ENCODE peak calls at places on chromosomes 12 and 14, in eight cellular contexts. O, N, Y, Z, K, X, G and C are unnamed samples. For H3K27me3, the result is how much of the 10 kb centered on the place peaks cover.

GRCh38 chr12:112916270-112916669 is 9.5 kb downstream of the OAS1 start:
- DNase-seq in Z (no peak), Y (no peak), G (no peak), X (no peak), O (no peak), K (no peak), N (peak), C (peak)

GRCh38 chr12:19129486-19130223 is at the start of gene PLEKHA5:
- DNase-seq in O (peak), G (peak), Z (peak), N (peak), K (peak), Y (peak), X (peak), C (no peak)

GRCh38 chr14:89304972-89305703 is 111.9 kb downstream of the FOXN3 start:
- DNase-seq in K (peak), G (peak), X (no peak), Z (peak), Y (no peak), O (no peak), N (no peak), C (no peak)

GRCh38 chr12:54017027-54017788 is 8.4 kb downstream of the HOXC8 start:
- DNase-seq in N (peak), Y (no peak), Z (no peak), K (no peak), X (no peak), O (peak), G (peak), C (no peak)

GRCh38 chr14:20295067-20295466 is 10.7 kb downstream of the TTC5 start:
- DNase-seq in Z (no peak), O (no peak), N (no peak), Y (no peak), X (no peak), G (no peak), K (no peak), C (no peak)

GRCh38 chr14:27390130-27390529 is 792.3 kb upstream of the NOVA1 start:
- DNase-seq in Y (no peak), G (no peak), X (no peak), O (peak), K (no peak), N (no peak), Z (no peak), C (no peak)

GRCh38 chr12:41795066-41795465 is 349.6 kb downstream of the GXYLT1 start:
- DNase-seq in X (no peak), K (no peak), O (no peak), Y (no peak), G (peak), Z (no peak), N (no peak), C (no peak)

GRCh38 chr14:91374287-91374880 is 43.2 kb downstream of the CCDC88C start:
- DNase-seq in G (no peak), N (peak), K (no peak), Z (no peak), Y (no peak), X (no peak), O (no peak), C (no peak)

GRCh38 chr12:91133871-91134270 is 22.6 kb upstream of the LUM start:
- DNase-seq in Y (no peak), N (no peak), Z (no peak), K (no peak), O (no peak), X (no peak), G (no peak), C (no peak)

GRCh38 chr12:121334513-121335343 is 17.5 kb downstream of the ANAPC5 start:
- DNase-seq in Y (no peak), G (peak), K (peak), X (no peak), N (peak), Z (no peak), O (peak), C (no peak)

GRCh38 chr14:99517046-99517642 is 35.9 kb downstream of the CCNK start:
- DNase-seq in N (no peak), O (no peak), Y (peak), K (no peak), Z (no peak), G (no peak), X (no peak), C (no peak)

GRCh38 chr14:66011855-66012254 is 474.3 kb upstream of the CCDC196 start:
- DNase-seq in N (no peak), K (no peak), G (no peak), Y (no peak), O (no peak), X (no peak), Z (no peak), C (no peak)

GRCh38 chr12:103745962-103746361 is 95.1 kb downstream of the NT5DC3 start:
- DNase-seq in Z (no peak), G (peak), O (peak), K (no peak), X (no peak), N (no peak), Y (no peak), C (no peak)

GRCh38 chr12:100988278-100988625 is 193.7 kb downstream of the ANO4 start:
- DNase-seq in O (peak), K (no peak), Z (no peak), N (no peak), X (no peak), G (no peak), Y (no peak), C (no peak)

GRCh38 chr12:10669533-10669932 is 4.3 kb downstream of the STYK1 start:
- DNase-seq in K (no peak), G (no peak), X (no peak), N (no peak), O (no peak), Z (no peak), Y (no peak), C (no peak)

GRCh38 chr14:61511558-61511924 is 183.8 kb upstream of the HIF1A start:
- DNase-seq in Z (no peak), X (peak), O (no peak), N (peak), K (no peak), G (no peak), Y (no peak), C (no peak)

GRCh38 chr12:563899-564298 is 99.3 kb downstream of the NINJ2 start:
- DNase-seq in Y (no peak), G (no peak), N (no peak), X (no peak), Z (no peak), O (no peak), K (no peak), C (no peak)

GRCh38 chr12:52681551-52682380 is 1.6 kb upstream of the KRT1 start:
- DNase-seq in O (no peak), X (no peak), Z (no peak), G (no peak), Y (no peak), K (no peak), N (no peak), C (no peak)
- H3K27me3 ChIP-seq in O (under half), X (under half), Z (under half), G (under half), Y (under half), K (half or more), N (under half), C (under half)

GRCh38 chr14:51879170-51879569 is 18.8 kb downstream of the GNG2 start:
- DNase-seq in G (no peak), O (no peak), Z (no peak), X (no peak), K (no peak), N (no peak), Y (no peak), C (no peak)

GRCh38 chr14:51880810-51881580 is 20.6 kb downstream of the GNG2 start:
- DNase-seq in Y (no peak), Z (no peak), X (no peak), N (no peak), G (no peak), K (no peak), O (no peak), C (no peak)

GRCh38 chr14:51889851-51890250 is 29.4 kb downstream of the GNG2 start:
- DNase-seq in Y (no peak), K (no peak), Z (no peak), O (no peak), G (no peak), X (no peak), N (no peak), C (no peak)

GRCh38 chr14:51883232-51883631 is 22.8 kb downstream of the GNG2 start:
- DNase-seq in X (no peak), O (no peak), N (no peak), Y (no peak), Z (no peak), K (no peak), G (no peak), C (no peak)

DNA sequence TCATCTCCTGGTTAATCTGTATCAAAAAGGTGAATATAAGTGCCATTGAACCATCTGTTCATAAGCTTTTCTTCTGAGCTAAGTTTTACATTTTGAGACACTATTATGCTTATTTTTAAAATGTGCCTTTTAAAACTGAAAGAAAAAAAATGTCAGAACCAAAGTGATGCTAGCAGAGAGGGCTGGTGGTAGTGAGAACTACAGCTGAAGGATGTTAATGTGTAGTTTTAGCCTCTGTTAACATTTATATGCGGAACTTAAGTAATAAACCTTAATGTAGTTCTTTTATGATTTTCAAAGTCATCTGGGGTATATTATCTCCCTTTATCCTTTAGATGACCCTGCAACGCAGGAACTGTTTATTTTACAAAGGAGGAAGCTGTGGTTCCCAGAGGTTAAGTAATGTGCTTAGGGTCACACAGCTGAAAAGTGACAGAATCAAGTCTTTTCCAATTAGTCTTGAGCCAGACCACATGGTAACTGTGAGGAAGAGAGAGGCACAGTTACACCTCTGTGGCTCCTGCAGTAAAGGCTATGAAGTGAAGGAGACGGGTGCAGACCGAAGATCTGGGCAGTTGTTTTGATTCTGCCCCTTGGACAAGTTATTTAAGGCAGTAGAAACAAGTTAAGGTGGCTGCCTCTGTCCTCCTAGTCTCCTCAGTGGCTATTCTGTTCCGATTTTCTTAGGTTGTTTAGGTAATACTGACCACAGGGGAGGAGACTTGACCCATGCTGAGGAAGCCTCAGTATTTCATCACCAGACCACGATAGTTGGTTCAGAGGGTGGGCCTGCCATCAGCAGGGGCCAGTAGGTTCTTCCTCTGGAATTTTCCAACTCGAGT is 23.9 kb downstream of the GNG2 start:
- DNase-seq in G (peak), Y (no peak), X (no peak), O (no peak), N (peak), K (no peak), Z (no peak), C (no peak)
- H3K4me3 ChIP-seq in G (no peak), Y (no peak), X (no peak), O (no peak), N (no peak), K (no peak), Z (no peak), C (no peak)

DNA sequence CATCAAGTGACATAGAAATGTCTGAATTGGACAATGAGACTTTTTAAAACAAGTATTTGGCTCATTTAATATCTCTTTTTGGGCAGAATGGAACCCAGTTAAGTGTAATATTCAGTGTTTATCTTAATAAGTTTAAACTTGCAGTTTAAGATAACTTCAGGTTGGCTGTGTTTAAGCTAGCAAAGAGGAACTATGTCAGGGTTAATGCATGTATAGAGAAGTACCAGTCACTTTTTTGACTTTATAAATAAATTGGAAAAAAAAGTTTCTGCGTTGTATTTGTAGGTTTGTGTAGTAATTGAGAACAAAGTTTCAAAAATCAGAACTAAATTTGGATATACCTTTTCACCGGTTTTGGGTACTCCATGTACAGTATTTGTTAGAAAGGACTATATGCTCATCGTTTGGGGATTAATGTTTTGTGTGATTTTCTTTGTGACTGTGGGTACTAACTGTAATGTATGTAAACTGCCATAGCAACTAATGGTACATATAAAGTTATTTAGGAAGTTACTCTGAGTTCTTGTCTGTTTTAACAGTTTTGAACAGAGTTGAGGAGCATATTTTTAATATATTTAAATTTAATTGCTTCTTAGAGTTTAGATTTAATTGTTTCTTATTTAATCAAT is 4.5 kb downstream of the HMGA2 start:
- DNase-seq in X (no peak), G (no peak), N (no peak), O (no peak), K (no peak), Y (no peak), Z (no peak), C (no peak)
- H3K27me3 ChIP-seq in X (under half), G (under half), N (under half), O (under half), K (under half), Y (half or more), Z (under half), C (under half)

DNA sequence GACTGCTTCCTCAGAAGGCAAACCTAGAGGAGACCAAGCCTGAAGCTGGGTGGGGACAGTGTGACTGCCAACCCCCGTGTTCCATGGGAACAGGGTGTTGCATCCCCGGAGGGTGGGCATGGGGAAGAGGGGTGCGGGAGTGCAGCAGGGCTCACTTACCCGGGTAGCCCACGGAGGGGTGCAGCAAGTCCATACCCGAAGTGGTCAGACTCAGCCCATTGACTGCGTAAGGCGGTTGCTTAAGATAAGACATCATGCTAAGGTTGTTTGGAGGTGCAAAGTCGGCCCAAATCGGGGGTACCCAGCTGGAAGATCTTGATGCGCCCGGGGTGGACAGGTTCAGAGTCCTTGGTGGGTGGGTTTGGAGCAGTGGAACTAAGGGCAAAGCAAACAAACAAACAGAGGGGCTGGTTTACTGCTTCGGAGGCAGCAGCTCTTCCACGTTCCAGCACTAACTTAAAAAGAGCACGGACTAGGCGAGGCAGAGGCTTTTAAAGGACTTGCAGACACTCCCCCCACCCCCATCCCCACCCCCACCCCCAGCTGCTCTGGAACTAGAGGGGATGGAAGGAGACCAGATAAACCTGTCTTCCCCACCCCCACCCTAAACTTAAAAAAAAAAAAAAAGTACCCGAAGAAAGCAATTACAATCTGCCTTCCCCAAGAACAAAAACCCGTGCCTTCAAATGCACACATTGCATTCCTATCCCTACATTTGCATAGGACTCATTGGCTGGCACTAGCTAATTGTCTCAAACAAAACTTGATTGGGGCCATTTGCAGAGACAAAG is 4.9 kb downstream of the OTX2 start:
- DNase-seq in N (no peak), X (no peak), K (no peak), G (no peak), Z (no peak), O (peak), Y (no peak), C (no peak)
- H3K4me3 ChIP-seq in N (no peak), X (no peak), K (no peak), G (peak), Z (no peak), O (peak), Y (no peak), C (no peak)

GRCh38 chr12:1820191-1820599 is at the start of gene LRTM2:
- DNase-seq in K (no peak), N (no peak), G (no peak), Y (no peak), Z (no peak), X (no peak), O (no peak), C (no peak)

GRCh38 chr12:1821805-1822204 is 1.4 kb downstream of the LRTM2 start:
- DNase-seq in K (no peak), G (no peak), Z (no peak), X (no peak), O (no peak), Y (no peak), N (no peak), C (no peak)

GRCh38 chr12:1825382-1826102 is 5.2 kb downstream of the LRTM2 start:
- DNase-seq in O (no peak), Y (no peak), G (no peak), N (no peak), X (no peak), K (no peak), Z (no peak), C (no peak)

GRCh38 chr12:1822699-1823098 is 2.3 kb downstream of the LRTM2 start:
- DNase-seq in K (no peak), Z (no peak), Y (no peak), G (no peak), O (no peak), X (no peak), N (no peak), C (no peak)

DNA sequence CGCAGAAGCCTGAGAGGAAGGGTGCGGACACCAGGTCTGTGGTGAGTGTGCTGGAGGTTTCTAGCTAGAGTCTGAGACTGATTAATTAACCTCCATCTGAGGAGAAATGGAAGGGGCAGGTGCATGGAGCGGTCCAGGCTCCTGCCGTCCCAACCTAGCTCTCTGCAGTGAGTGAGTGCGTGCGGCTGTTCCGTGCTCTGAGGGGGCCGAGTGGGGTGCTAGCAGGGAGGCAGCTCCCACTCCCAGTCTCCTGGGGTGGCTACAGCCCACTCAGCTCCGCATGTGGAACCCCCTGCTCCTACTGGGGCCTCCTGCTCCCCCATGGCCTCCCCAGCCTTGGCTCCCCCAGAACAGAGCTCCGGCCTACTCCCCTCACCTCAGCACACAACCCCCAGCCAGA is 2.9 kb downstream of the LRTM2 start:
- DNase-seq in Y (no peak), G (no peak), K (no peak), Z (no peak), O (no peak), N (no peak), X (no peak), C (no peak)
- H3K27me3 ChIP-seq in Y (half or more), G (under half), K (half or more), Z (under half), O (under half), N (half or more), X (half or more), C (under half)

DNA sequence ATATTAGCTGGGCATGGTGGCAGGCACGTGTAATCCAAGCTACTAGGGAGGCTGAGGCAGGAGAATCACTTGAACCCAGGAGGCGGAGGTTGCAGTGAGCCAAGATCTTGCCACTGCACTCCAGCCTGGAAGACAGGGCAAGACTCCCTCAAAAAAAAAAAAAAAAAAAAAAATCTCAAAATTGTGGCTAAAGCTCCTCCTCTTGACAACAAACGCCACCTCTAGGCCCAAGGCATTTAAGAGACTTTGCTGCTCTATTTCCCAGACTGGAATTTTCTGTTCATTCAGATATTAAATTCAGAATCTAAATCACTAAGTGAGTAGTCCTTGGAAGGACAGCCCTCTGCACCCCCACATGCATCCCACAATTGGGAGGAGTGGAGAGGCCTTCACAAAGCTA is 1.4 kb downstream of the ZFYVE1 start:
- DNase-seq in N (no peak), O (peak), K (no peak), Y (no peak), Z (no peak), G (no peak), X (no peak), C (no peak)
- H3K4me3 ChIP-seq in N (peak), O (peak), K (no peak), Y (peak), Z (no peak), G (no peak), X (peak), C (no peak)

GRCh38 chr14:101560534-101561113 is 671 bp upstream of the DIO3 start:
- DNase-seq in K (no peak), Y (no peak), N (no peak), X (no peak), O (peak), G (no peak), Z (no peak), C (no peak)
- H3K27me3 ChIP-seq in K (under half), Y (half or more), N (under half), X (half or more), O (half or more), G (half or more), Z (under half), C (under half)